ENCODE peak calls at places on chromosomes 5 and 9, in four cellular contexts. E, J, I and F are unnamed samples.

GRCh38 chr5:12330381-12330780 is 426.1 kb upstream of the CTNND2 start:
- DNase-seq in E (no peak), J (peak), I (no peak), F (no peak)

GRCh38 chr9:94554439-94555331 is at the start of gene PCAT7:
- DNase-seq in E (peak), I (peak), J (peak), F (peak)

GRCh38 chr5:132265336-132266030 is 8.0 kb downstream of the PDLIM4 start:
- DNase-seq in I (no peak), E (peak), J (no peak), F (no peak)

GRCh38 chr9:84153885-84154284 is 173.3 kb downstream of the RMI1 start:
- DNase-seq in E (no peak), J (no peak), I (no peak), F (no peak)

GRCh38 chr5:80566711-80567259 is 3.3 kb downstream of the ANKRD34B start:
- DNase-seq in I (no peak), J (no peak), E (no peak), F (no peak)

GRCh38 chr9:122001491-122002201 is 91.5 kb downstream of the TTLL11 start:
- DNase-seq in I (no peak), E (no peak), J (peak), F (no peak)

GRCh38 chr5:146254223-146254622 is 50.8 kb downstream of the RBM27 start:
- DNase-seq in I (no peak), E (no peak), J (no peak), F (no peak)

GRCh38 chr5:135689506-135689905 is 110.7 kb upstream of the CXCL14 start:
- DNase-seq in I (no peak), J (no peak), E (no peak), F (no peak)

GRCh38 chr5:10682801-10683525 is 78.1 kb downstream of the DAP start:
- DNase-seq in E (no peak), J (no peak), I (no peak), F (no peak)

GRCh38 chr9:100058699-100059579 is 39.9 kb downstream of the ERP44 start:
- DNase-seq in E (no peak), I (no peak), J (no peak), F (no peak)

GRCh38 chr5:42995152-42995751 is 44.9 kb downstream of the ANXA2R start:
- DNase-seq in E (no peak), J (no peak), I (no peak), F (no peak)

GRCh38 chr9:76528056-76528455 is 69.1 kb downstream of the GCNT1 start:
- DNase-seq in I (no peak), J (no peak), E (no peak), F (no peak)

GRCh38 chr9:104227108-104227507 is 133.0 kb downstream of the SMC2 start:
- DNase-seq in J (no peak), E (no peak), I (no peak), F (no peak)

GRCh38 chr5:62742214-62742613 is 163.6 kb downstream of the LRRC70 start:
- DNase-seq in J (no peak), I (no peak), E (peak), F (no peak)

GRCh38 chr9:36762958-36763357 is 190.3 kb downstream of the MELK start:
- DNase-seq in E (no peak), J (peak), I (no peak), F (no peak)

GRCh38 chr9:36763778-36764177 is 191.1 kb downstream of the MELK start:
- DNase-seq in E (no peak), I (no peak), J (no peak), F (no peak)

GRCh38 chr9:36764364-36765076 is 191.8 kb downstream of the MELK start:
- DNase-seq in E (no peak), I (no peak), J (peak), F (no peak)

GRCh38 chr9:36765077-36765390 is 192.3 kb downstream of the MELK start:
- DNase-seq in I (no peak), J (no peak), E (no peak), F (no peak)

DNA sequence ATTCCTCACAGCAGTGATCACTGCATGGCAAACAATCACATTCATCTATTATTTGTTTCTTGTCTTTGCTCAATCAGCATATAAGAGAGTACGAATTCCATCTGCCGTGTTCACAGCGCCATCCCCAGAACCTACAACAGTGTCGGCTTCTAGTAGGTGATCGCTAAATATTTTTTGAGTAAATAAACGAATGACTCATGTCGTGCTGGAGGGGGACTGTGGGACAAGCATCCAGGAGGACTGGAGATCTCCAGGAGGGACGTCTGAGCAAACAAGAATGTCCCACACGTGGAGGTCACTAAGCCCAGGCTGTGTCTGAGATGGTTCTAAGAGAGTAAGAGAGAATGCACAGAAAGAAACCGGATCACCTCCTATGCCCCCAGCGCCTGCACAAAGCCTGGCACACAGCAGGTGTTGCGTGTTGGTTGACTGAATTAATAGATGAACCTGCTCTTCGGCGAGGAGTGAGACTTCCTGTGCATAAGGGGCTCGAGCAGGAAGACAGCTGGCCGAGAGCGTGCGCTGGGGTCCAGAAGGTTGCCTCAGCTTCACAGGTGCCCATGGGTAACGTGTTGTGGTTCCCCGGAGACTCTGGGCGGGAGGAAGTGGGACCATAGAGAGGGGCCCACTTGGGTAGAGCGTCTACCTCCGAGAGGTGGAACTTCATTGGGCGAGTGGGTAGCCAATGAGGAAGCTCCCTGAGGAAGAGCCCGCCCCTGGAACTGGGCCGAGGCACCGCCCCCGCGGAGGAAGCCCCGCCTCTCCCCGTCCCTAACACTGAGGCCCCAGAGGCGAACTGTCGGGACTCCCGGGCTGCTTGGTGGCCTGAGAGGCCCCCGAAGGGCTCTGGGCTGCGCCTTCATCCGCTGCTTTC is 193.0 kb downstream of the MELK start:
- DNase-seq in E (peak), J (peak), I (peak), F (peak)
- H3K4me3 ChIP-seq in E (no peak), J (peak), I (peak), F (peak)

DNA sequence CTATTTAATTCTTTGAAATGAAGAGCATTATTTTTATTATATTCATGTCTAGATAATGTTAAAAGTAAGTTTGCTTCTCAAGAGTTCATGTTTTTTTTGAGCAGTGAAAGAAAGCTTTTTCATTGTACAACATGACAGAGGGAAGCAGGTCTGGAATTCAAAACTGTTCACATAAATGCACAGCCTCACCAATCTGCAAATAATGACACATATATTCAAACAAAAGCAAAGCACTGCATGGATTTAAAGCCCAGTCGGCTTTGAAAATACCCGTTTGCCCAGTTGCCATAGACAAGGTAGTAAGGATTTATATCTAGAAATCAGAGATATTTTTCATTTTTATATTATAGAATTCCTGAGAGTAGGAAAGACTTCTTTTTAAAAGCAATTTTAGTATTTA is 201.8 kb downstream of the CD180 start:
- DNase-seq in J (no peak), E (no peak), I (no peak), F (no peak)
- TF ChIP-seq POLR2AphosphoS5 in J (no peak), E (no peak), I (no peak), F (no peak)

DNA sequence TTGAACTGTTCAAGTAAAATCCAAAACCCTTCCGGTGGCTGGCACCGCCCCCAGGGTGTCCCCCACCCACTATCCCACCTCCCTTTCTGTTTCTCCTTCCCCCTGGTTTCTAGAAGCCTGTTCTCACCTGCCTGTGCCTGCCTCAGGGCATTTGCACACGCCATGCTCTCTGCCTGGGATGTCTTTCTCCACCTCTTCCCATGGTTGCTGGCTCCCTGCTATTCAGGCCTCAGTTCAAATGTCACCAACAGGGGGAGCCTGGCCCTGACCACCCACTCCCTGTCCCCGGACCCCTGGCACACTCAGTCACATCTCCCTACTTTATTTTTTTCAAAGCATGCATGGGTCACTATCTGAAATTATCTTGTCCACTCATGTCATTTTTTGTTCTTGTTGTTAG is 39.9 kb upstream of the EEIG1 start:
- DNase-seq in I (peak), J (peak), E (no peak), F (no peak)
- TF ChIP-seq CTCF in I (peak), J (peak), E (no peak), F (no peak)

DNA sequence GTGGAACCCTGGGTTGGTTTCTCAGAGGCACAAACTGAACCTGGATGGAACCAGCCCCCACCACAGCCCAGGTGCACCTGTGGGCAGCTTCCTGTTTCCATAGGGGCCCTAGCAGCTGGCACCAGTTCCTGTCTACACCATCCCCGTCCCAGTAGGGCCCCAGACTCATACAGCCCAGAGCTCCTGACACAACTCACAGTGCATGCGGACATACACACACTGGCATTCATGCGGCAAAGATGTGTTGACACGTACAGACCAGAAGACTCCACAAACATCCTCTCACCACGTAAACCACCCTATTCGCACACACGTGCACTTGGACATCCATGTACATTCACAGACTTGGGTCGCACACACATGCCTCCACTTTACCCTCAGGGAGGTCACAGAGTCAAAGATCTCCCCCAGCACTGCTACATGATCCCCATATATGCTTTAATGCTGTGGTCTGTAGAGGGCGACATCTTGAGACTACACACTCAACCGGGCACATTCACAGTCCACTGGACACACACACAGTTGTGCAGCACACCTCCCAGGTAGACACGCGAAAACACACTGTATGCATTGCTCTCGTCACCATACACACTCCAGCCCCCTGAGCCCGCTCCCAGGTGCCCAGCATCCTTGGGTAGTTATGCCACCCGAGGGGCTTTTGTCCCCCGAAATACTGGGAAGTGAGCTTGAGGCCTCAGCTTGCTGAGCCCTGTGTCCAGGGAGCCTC is 22.4 kb downstream of the CXXC5 start:
- DNase-seq in I (peak), E (peak), J (no peak), F (peak)
- H3K4me3 ChIP-seq in I (no peak), E (no peak), J (no peak), F (no peak)

GRCh38 chr9:116953271-116953670 is 266.2 kb downstream of the TRIM32 start:
- DNase-seq in I (no peak), J (no peak), E (no peak), F (no peak)
- TF ChIP-seq POLR2AphosphoS5 in I (no peak), J (no peak), E (no peak), F (no peak)

GRCh38 chr5:169439362-169439761 is 138.4 kb upstream of the SLIT3 start:
- DNase-seq in E (no peak), I (no peak), J (no peak), F (no peak)
- TF ChIP-seq CTCF in E (no peak), I (no peak), J (no peak), F (no peak)